ENCODE peak calls at places on chromosomes 12 and 14, in six cellular contexts. X, Q, J, Z, C and O are unnamed samples.

GRCh38 chr12:48977290-48978281 is 536 bp upstream of the WNT1 start:
- DNase-seq in X (peak; percentile 59), J (no peak), Z (peak; percentile 83), C (no peak), Q (peak; percentile 88), O (peak; percentile 89)

GRCh38 chr14:87231336-87232026 is 761.5 kb downstream of the GALC start:
- DNase-seq in Q (no peak), J (no peak), C (no peak), Z (no peak), X (no peak), O (no peak)

GRCh38 chr12:125971981-125972380 is 906.7 kb downstream of the AACS start:
- DNase-seq in Z (no peak), Q (no peak), X (no peak), J (no peak), C (no peak), O (no peak)

GRCh38 chr14:71626281-71626835 is 305.9 kb upstream of the RGS6 start:
- DNase-seq in X (no peak), C (no peak), Z (no peak), J (no peak), Q (no peak), O (no peak)

GRCh38 chr12:30989754-30990153 is 63.2 kb downstream of the TSPAN11 start:
- DNase-seq in J (peak; percentile 46), C (no peak), Q (peak; percentile 76), Z (peak; percentile 33), X (peak; percentile 39), O (no peak)

GRCh38 chr12:25781223-25781622 is 177.3 kb upstream of the RASSF8 start:
- DNase-seq in J (no peak), C (no peak), Q (no peak), Z (no peak), X (no peak), O (no peak)

GRCh38 chr12:76863811-76864210 is 15.0 kb downstream of the CSRP2 start:
- DNase-seq in Q (no peak), J (no peak), X (no peak), Z (no peak), C (no peak), O (no peak)

GRCh38 chr14:44914849-44915248 is 46.9 kb downstream of the KLHL28 start:
- DNase-seq in Q (no peak), J (no peak), Z (no peak), X (peak; percentile 45), C (no peak), O (no peak)

GRCh38 chr12:12353276-12353675 is 3.2 kb upstream of the MANSC1 start:
- DNase-seq in Z (no peak), X (no peak), J (no peak), C (no peak), Q (no peak), O (no peak)

GRCh38 chr12:39852346-39852745 is 232.7 kb upstream of the ABCD2 start:
- DNase-seq in Z (no peak), J (no peak), X (no peak), Q (no peak), C (no peak), O (no peak)

GRCh38 chr12:126936181-126936851 is 1330.7 kb upstream of the TMEM132C start:
- DNase-seq in Z (no peak), J (no peak), X (no peak), Q (no peak), C (peak; percentile 7), O (no peak)

GRCh38 chr12:75568801-75569200 is 57.4 kb upstream of the KRR1 start:
- DNase-seq in X (no peak), C (no peak), Q (no peak), Z (no peak), J (no peak), O (no peak)

GRCh38 chr14:76564471-76565119 is 188.7 kb downstream of the ESRRB start:
- DNase-seq in C (no peak), X (no peak), Z (peak; percentile 37), J (no peak), Q (no peak), O (no peak)

GRCh38 chr12:52579468-52580450 is 6.1 kb upstream of the KRT74 start:
- DNase-seq in Z (no peak), Q (no peak), J (no peak), X (no peak), C (no peak), O (no peak)

GRCh38 chr14:37595809-37596595 is 573 bp downstream of the TTC6 start:
- DNase-seq in X (peak; percentile 99), Z (peak; percentile 87), C (no peak), J (no peak), Q (peak; percentile 79), O (no peak)

GRCh38 chr14:70061108-70061507 is 127.6 kb downstream of the SLC8A3 start:
- DNase-seq in J (no peak), X (peak; percentile 16), C (no peak), Z (no peak), Q (no peak), O (no peak)

GRCh38 chr12:107759410-107759809 is 1.5 kb downstream of the PRDM4 start:
- DNase-seq in C (no peak), Q (no peak), Z (peak; percentile 60), X (peak; percentile 23), J (no peak), O (no peak)

GRCh38 chr12:120234643-120235368 is 30.7 kb downstream of the PXN start:
- DNase-seq in X (peak; percentile 85), Q (no peak), J (no peak), C (no peak), Z (peak; percentile 75), O (no peak)

GRCh38 chr12:3218150-3218845 is 141.1 kb downstream of the TSPAN9 start:
- DNase-seq in Q (no peak), C (no peak), X (no peak), Z (no peak), J (no peak), O (no peak)

GRCh38 chr14:63388766-63389431 is 70.2 kb upstream of the GPHB5 start:
- DNase-seq in Q (peak; percentile 79), X (peak; percentile 37), C (peak; percentile 24), J (peak; percentile 21), Z (peak; percentile 23), O (no peak)

GRCh38 chr14:52299692-52300278 is 14.3 kb upstream of the PTGER2 start:
- DNase-seq in X (peak; percentile 59), Q (no peak), C (no peak), J (no peak), Z (peak; percentile 26), O (no peak)

GRCh38 chr12:116194935-116195431 is 82.5 kb downstream of the MED13L start:
- DNase-seq in J (no peak), Z (no peak), C (peak; percentile 79), Q (no peak), X (no peak), O (peak; percentile 11)

GRCh38 chr14:81219821-81220487 is 805 bp downstream of the GTF2A1 start:
- DNase-seq in X (peak; percentile 6), Q (peak; percentile 51), J (no peak), C (no peak), Z (peak; percentile 29), O (no peak)

GRCh38 chr14:105123981-105124836 is 44.4 kb downstream of the JAG2 start:
- DNase-seq in Q (no peak), J (no peak), C (no peak), X (no peak), Z (no peak), O (no peak)

GRCh38 chr14:105120056-105120455 is 48.5 kb downstream of the JAG2 start:
- DNase-seq in C (no peak), X (no peak), J (no peak), Z (no peak), Q (no peak), O (no peak)

GRCh38 chr14:105126126-105126969 is 42.2 kb downstream of the JAG2 start:
- DNase-seq in X (peak; percentile 35), C (no peak), Z (no peak), J (no peak), Q (no peak), O (no peak)

GRCh38 chr14:105124837-105125222 is 43.7 kb downstream of the JAG2 start:
- DNase-seq in X (no peak), Q (no peak), J (no peak), Z (no peak), C (no peak), O (no peak)

GRCh38 chr14:105123266-105123665 is 45.3 kb downstream of the JAG2 start:
- DNase-seq in Q (no peak), J (no peak), C (no peak), Z (no peak), X (no peak), O (no peak)
- TF ChIP-seq TAF1 in Q (no peak), J (no peak), C (no peak), Z (no peak), X (no peak), O (no peak)

DNA sequence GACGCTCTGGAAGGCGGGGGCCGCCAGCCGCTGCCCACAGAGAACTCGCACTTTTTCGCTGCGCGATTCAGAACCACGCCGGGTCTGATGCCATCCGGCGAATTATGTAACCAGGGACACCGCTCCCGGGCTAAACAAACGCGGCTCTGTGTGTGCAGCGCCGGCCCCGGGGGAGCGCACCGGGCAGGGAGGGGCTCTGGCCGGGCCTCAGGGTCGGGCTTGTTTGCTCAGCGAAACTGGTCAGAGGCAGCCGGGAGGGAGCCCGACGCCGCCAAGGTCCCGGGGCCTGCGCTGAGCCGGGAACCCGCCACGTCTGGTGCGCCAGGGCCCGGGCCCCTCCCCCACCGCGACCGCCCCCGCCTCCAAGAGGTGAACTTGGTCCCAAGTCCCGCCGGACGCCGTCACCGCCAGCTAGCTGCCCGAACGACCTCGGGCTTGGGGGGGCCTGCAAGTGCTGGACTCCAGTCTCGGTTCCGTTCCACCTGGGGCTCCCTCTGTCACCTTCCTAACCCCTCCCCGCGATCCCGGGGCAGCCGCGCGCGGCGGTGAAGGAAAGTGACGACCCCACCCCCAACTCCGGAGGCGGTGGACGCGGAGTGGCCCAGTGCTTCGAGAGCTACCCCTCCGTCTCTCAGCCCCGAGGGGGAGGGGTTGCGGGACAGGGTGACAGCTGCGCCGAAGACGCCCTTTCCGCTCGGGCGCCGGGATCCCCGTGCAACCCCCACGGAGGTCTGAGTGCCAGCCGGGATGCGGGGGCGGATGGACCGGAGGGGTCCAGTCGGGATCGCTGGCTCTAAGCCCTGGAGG is 848 bp downstream of the CTDSP2 start:
- DNase-seq in C (no peak), Z (peak; percentile 76), X (peak; percentile 90), Q (peak; percentile 79), J (peak; percentile 59), O (peak; percentile 57)
- TF ChIP-seq POLR2A in C (peak; percentile 77), Z (no peak), X (peak; percentile 67), Q (peak; percentile 33), J (peak; percentile 31), O (no peak)

DNA sequence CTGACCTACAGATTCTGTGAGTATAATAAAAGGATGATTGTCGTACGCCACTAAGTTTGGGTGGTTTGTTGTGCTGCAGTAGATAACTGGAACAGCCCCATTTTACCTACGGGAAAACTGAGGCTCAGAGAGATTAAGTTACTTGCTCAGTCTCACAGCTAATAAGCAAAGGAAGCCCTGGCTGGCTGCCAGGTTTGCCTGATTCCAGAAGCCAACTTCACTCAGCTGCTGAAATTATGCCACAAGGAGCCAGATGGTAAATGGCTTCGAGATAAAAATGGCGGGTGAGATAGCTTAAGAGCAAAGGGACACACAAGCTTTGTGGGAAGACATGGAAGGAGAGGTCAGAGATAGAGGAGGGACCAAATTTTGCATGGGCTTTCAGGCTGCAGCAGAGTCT is 191.5 kb upstream of the NOS1 start:
- DNase-seq in J (no peak), Q (no peak), Z (no peak), X (no peak), C (no peak), O (no peak)
- TF ChIP-seq TAF1 in J (no peak), Q (no peak), Z (no peak), X (no peak), C (no peak), O (no peak)

DNA sequence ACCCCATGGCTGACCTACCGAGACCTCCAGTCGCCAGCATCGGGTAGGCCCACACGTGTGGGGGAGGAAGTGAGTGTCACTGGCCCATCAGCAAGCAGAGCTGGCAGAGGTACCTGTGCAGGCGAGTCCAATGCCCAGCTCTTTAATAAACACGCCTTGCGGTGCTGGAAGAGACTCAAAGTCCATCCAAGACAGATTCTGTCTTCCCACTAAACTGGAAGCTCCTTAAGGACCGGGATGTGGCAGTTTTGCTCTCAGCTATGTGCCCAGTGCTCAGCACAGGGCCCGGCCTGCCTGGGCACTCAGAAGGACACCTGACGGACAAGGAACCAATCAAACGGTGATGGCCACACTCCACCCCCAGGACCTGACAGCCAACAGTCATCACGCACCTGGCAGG is 65.0 kb downstream of the ITPK1 start:
- DNase-seq in X (no peak), C (no peak), Q (no peak), Z (no peak), J (no peak), O (no peak)
- TF ChIP-seq POLR2A in X (no peak), C (no peak), Q (no peak), Z (no peak), J (no peak), O (no peak)